ENCODE peak calls at places on chromosomes 16 and 17, in six cellular contexts. One of them, this sample, is unnamed.

GRCh38 chr17:8611135-8611534 is 19.4 kb downstream of the MYH10 start:
- DNase-seq in IMR-90: no peak
- DNase-seq in H1: no peak
- DNase-seq in neuronal stem cell: no peak
- DNase-seq in mesenchymal stem cell: peak; percentile 36
- DNase-seq in H9: no peak
- DNase-seq in this sample: peak; percentile 74

GRCh38 chr16:86142801-86143236 is 243.9 kb downstream of the IRF8 start:
- DNase-seq in H1: no peak
- DNase-seq in IMR-90: no peak
- DNase-seq in neuronal stem cell: no peak
- DNase-seq in H9: no peak
- DNase-seq in mesenchymal stem cell: no peak
- DNase-seq in this sample: no peak

GRCh38 chr17:81419333-81419885 is 24.2 kb downstream of the BAHCC1 start:
- DNase-seq in H1: no peak
- DNase-seq in IMR-90: peak; percentile 91
- DNase-seq in mesenchymal stem cell: peak; percentile 96
- DNase-seq in neuronal stem cell: no peak
- DNase-seq in H9: no peak
- DNase-seq in this sample: no peak

GRCh38 chr16:88393034-88393433 is 10.3 kb downstream of the ZNF469 start:
- DNase-seq in H9: no peak
- DNase-seq in IMR-90: no peak
- DNase-seq in mesenchymal stem cell: no peak
- DNase-seq in neuronal stem cell: no peak
- DNase-seq in H1: no peak
- DNase-seq in this sample: no peak

GRCh38 chr16:56715128-56715527 is 14.8 kb upstream of the NUP93 start:
- DNase-seq in IMR-90: no peak
- DNase-seq in H9: no peak
- DNase-seq in mesenchymal stem cell: no peak
- DNase-seq in H1: no peak
- DNase-seq in neuronal stem cell: no peak
- DNase-seq in this sample: no peak

GRCh38 chr16:50302472-50303005 is 36.2 kb downstream of the ADCY7 start:
- DNase-seq in neuronal stem cell: no peak
- DNase-seq in H1: no peak
- DNase-seq in mesenchymal stem cell: no peak
- DNase-seq in IMR-90: no peak
- DNase-seq in H9: no peak
- DNase-seq in this sample: no peak

GRCh38 chr17:12549499-12549901 is 116.2 kb upstream of the MYOCD start:
- DNase-seq in IMR-90: peak; percentile 72
- DNase-seq in neuronal stem cell: no peak
- DNase-seq in H9: no peak
- DNase-seq in H1: no peak
- DNase-seq in mesenchymal stem cell: peak; percentile 33
- DNase-seq in this sample: peak; percentile 34

GRCh38 chr17:45003877-45004276 is 35.8 kb upstream of the C1QL1 start:
- DNase-seq in neuronal stem cell: no peak
- DNase-seq in IMR-90: no peak
- DNase-seq in mesenchymal stem cell: no peak
- DNase-seq in H1: no peak
- DNase-seq in H9: no peak
- DNase-seq in this sample: no peak

GRCh38 chr17:76775021-76775420 is 37.1 kb downstream of the MFSD11 start:
- DNase-seq in H9: no peak
- DNase-seq in IMR-90: no peak
- DNase-seq in mesenchymal stem cell: no peak
- DNase-seq in H1: no peak
- DNase-seq in neuronal stem cell: no peak
- DNase-seq in this sample: no peak

GRCh38 chr17:57783338-57783742 is 38.2 kb upstream of the CCDC182 start:
- DNase-seq in H9: peak; percentile 96
- DNase-seq in H1: peak; percentile 99
- DNase-seq in neuronal stem cell: peak; percentile 84
- DNase-seq in mesenchymal stem cell: peak; percentile 44
- DNase-seq in IMR-90: peak; percentile 5
- DNase-seq in this sample: peak; percentile 18

GRCh38 chr16:28884045-28884444 is 5.8 kb downstream of the ATP2A1 start:
- DNase-seq in IMR-90: no peak
- DNase-seq in H9: no peak
- DNase-seq in H1: no peak
- DNase-seq in neuronal stem cell: no peak
- DNase-seq in mesenchymal stem cell: no peak
- DNase-seq in this sample: no peak

GRCh38 chr17:41579484-41580243 is 7.0 kb downstream of the KRT14 start:
- DNase-seq in IMR-90: peak; percentile 54
- DNase-seq in H9: peak; percentile 98
- DNase-seq in neuronal stem cell: peak; percentile 91
- DNase-seq in H1: peak; percentile 98
- DNase-seq in mesenchymal stem cell: peak; percentile 73
- DNase-seq in this sample: peak; percentile 97

GRCh38 chr17:76086384-76086783 is 7.4 kb downstream of the ZACN start:
- DNase-seq in IMR-90: no peak
- DNase-seq in H1: no peak
- DNase-seq in neuronal stem cell: no peak
- DNase-seq in mesenchymal stem cell: no peak
- DNase-seq in H9: no peak
- DNase-seq in this sample: no peak

GRCh38 chr17:58344047-58344790 is 7.8 kb downstream of the SUPT4H1 start:
- DNase-seq in mesenchymal stem cell: no peak
- DNase-seq in H1: no peak
- DNase-seq in H9: no peak
- DNase-seq in IMR-90: no peak
- DNase-seq in neuronal stem cell: no peak
- DNase-seq in this sample: peak; percentile 25

GRCh38 chr16:59192551-59193199 is 458.6 kb upstream of the GOT2 start:
- DNase-seq in mesenchymal stem cell: peak; percentile 6
- DNase-seq in IMR-90: peak; percentile 11
- DNase-seq in H9: peak; percentile 68
- DNase-seq in H1: peak; percentile 86
- DNase-seq in neuronal stem cell: peak; percentile 40
- DNase-seq in this sample: peak; percentile 6

GRCh38 chr16:50173318-50173717 is 20.2 kb downstream of the TENT4B start:
- DNase-seq in mesenchymal stem cell: no peak
- DNase-seq in H9: no peak
- DNase-seq in H1: no peak
- DNase-seq in IMR-90: peak; percentile 36
- DNase-seq in neuronal stem cell: no peak
- DNase-seq in this sample: no peak

GRCh38 chr17:81481815-81482505 is 30.6 kb downstream of the ACTG1 start:
- DNase-seq in IMR-90: no peak
- DNase-seq in neuronal stem cell: no peak
- DNase-seq in H9: no peak
- DNase-seq in H1: no peak
- DNase-seq in mesenchymal stem cell: no peak
- DNase-seq in this sample: no peak

GRCh38 chr16:4288148-4288921 is 15.5 kb upstream of the TFAP4 start:
- DNase-seq in H9: peak; percentile 89
- DNase-seq in neuronal stem cell: peak; percentile 72
- DNase-seq in IMR-90: peak; percentile 82
- DNase-seq in mesenchymal stem cell: peak; percentile 71
- DNase-seq in H1: peak; percentile 98
- DNase-seq in this sample: peak; percentile 95

GRCh38 chr17:82890926-82891678 is 51.3 kb upstream of the ZNF750 start:
- DNase-seq in mesenchymal stem cell: no peak
- DNase-seq in neuronal stem cell: no peak
- DNase-seq in IMR-90: no peak
- DNase-seq in H1: no peak
- DNase-seq in H9: no peak
- DNase-seq in this sample: no peak

GRCh38 chr17:69246726-69247375 is 18.2 kb upstream of the ABCA10 start:
- DNase-seq in IMR-90: peak; percentile 55
- DNase-seq in mesenchymal stem cell: peak; percentile 60
- DNase-seq in H1: no peak
- DNase-seq in neuronal stem cell: peak; percentile 31
- DNase-seq in H9: no peak
- DNase-seq in this sample: no peak

GRCh38 chr16:27291106-27291505 is 22.5 kb upstream of the NSMCE1 start:
- DNase-seq in neuronal stem cell: no peak
- DNase-seq in IMR-90: no peak
- DNase-seq in H9: no peak
- DNase-seq in mesenchymal stem cell: no peak
- DNase-seq in H1: no peak
- DNase-seq in this sample: no peak

GRCh38 chr16:84741351-84741791 is 41.6 kb downstream of the USP10 start:
- DNase-seq in neuronal stem cell: no peak
- DNase-seq in H9: no peak
- DNase-seq in H1: no peak
- DNase-seq in mesenchymal stem cell: peak; percentile 62
- DNase-seq in IMR-90: peak; percentile 69
- DNase-seq in this sample: no peak

GRCh38 chr16:57628008-57628781 is at the start of gene ADGRG1:
- DNase-seq in mesenchymal stem cell: peak; percentile 98
- DNase-seq in H9: peak; percentile 75
- DNase-seq in IMR-90: peak; percentile 97
- DNase-seq in H1: peak; percentile 72
- DNase-seq in neuronal stem cell: peak; percentile 69
- DNase-seq in this sample: peak; percentile 52

GRCh38 chr17:74429604-74430384 is 2.1 kb upstream of the GPRC5C start:
- DNase-seq in H9: peak; percentile 58
- DNase-seq in neuronal stem cell: no peak
- DNase-seq in mesenchymal stem cell: peak; percentile 26
- DNase-seq in H1: no peak
- DNase-seq in IMR-90: no peak
- DNase-seq in this sample: no peak

GRCh38 chr17:79018045-79018695 is 5.8 kb upstream of the C1QTNF1 start:
- DNase-seq in neuronal stem cell: no peak
- DNase-seq in H1: no peak
- DNase-seq in IMR-90: no peak
- DNase-seq in H9: no peak
- DNase-seq in mesenchymal stem cell: no peak
- DNase-seq in this sample: peak; percentile 72

GRCh38 chr17:22202702-22203101 is 510.4 kb downstream of the KCNJ18 start:
- DNase-seq in H9: no peak
- DNase-seq in mesenchymal stem cell: no peak
- DNase-seq in IMR-90: no peak
- DNase-seq in H1: no peak
- DNase-seq in neuronal stem cell: no peak
- DNase-seq in this sample: no peak
- H3K9me3 ChIP-seq in H9: no peaks in the 10 kb centered on the region
- H3K9me3 ChIP-seq in mesenchymal stem cell: no peaks in the 10 kb centered on the region
- H3K9me3 ChIP-seq in IMR-90: peaks cover 16% of the 10 kb centered on the region
- H3K9me3 ChIP-seq in H1: peaks cover 73% of the 10 kb centered on the region
- H3K9me3 ChIP-seq in neuronal stem cell: no peaks in the 10 kb centered on the region
- H3K9me3 ChIP-seq in this sample: peaks cover 10% of the 10 kb centered on the region

DNA sequence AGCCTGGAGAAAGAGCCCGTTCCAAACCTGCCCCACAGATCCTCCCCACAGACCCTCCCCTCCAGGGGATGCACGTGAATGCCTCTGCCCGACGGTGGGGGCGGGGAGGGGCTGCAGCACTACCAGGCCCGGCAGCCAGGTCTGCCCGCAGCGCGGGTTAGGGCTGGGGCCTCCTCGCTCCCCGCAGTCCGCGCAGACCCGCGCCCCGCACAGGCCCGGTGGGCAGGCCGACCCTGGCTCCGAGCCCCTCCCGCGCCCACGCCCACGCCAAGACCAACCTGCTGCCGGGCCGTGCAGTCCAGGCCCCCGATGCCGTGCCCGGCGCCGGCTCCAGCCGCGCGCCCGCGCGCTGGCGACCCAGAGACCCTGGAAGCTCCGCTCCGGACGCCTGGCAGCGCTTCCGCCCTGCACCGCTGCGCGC is at the start of gene RPUSD1:
- DNase-seq in IMR-90: no peak
- DNase-seq in neuronal stem cell: no peak
- DNase-seq in mesenchymal stem cell: peak; percentile 24
- DNase-seq in H9: no peak
- DNase-seq in H1: peak; percentile 71
- DNase-seq in this sample: no peak
- H2BK5ac ChIP-seq in IMR-90: peak within 1 kb of the TSS; percentile 72
- H2BK5ac ChIP-seq in neuronal stem cell: no peak within 1 kb of the TSS
- H2BK5ac ChIP-seq in mesenchymal stem cell: no peak within 1 kb of the TSS
- H2BK5ac ChIP-seq in H9: no peak within 1 kb of the TSS
- H2BK5ac ChIP-seq in H1: peak within 1 kb of the TSS; percentile 52
- H2BK5ac ChIP-seq in this sample: no peak within 1 kb of the TSS

GRCh38 chr16:2786061-2786825 is 1.1 kb downstream of the PRSS33 start:
- DNase-seq in H1: no peak
- DNase-seq in mesenchymal stem cell: no peak
- DNase-seq in H9: peak; percentile 25
- DNase-seq in IMR-90: no peak
- DNase-seq in neuronal stem cell: no peak
- DNase-seq in this sample: no peak

GRCh38 chr16:2785101-2785991 is 2.0 kb downstream of the PRSS33 start:
- DNase-seq in neuronal stem cell: no peak
- DNase-seq in H9: peak; percentile 45
- DNase-seq in IMR-90: no peak
- DNase-seq in mesenchymal stem cell: no peak
- DNase-seq in H1: no peak
- DNase-seq in this sample: no peak

GRCh38 chr16:2786826-2787151 is 571 bp downstream of the PRSS33 start:
- DNase-seq in IMR-90: no peak
- DNase-seq in neuronal stem cell: no peak
- DNase-seq in H1: no peak
- DNase-seq in mesenchymal stem cell: no peak
- DNase-seq in H9: no peak
- DNase-seq in this sample: no peak

GRCh38 chr16:2787406-2787805 is at the start of gene PRSS33:
- DNase-seq in neuronal stem cell: no peak
- DNase-seq in mesenchymal stem cell: no peak
- DNase-seq in H1: no peak
- DNase-seq in IMR-90: no peak
- DNase-seq in H9: peak; percentile 23
- DNase-seq in this sample: no peak

DNA sequence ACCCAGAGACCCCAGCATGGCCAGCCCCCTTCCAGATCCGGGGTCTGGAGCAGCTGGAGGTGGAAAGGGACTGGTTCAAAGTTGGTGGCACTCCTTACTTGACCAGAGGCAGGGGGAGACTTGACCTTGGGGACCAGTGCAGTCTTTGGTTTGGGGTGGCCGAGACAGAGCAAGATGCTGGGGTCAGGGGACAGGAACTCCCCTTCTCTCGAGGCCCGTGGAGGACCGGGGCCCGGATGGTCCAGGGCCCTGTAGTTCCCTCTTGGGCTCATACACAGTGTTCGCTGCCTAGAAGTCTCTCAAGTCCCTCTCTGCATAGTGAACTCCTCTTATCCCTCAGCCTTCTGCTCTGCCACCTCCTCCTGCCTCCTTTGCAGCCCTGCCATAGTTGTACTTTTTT is 601 bp upstream of the PRSS33 start:
- DNase-seq in H9: no peak
- DNase-seq in mesenchymal stem cell: no peak
- DNase-seq in neuronal stem cell: no peak
- DNase-seq in IMR-90: no peak
- DNase-seq in H1: no peak
- DNase-seq in this sample: no peak
- H2BK120ac ChIP-seq in H9: no peak overlapping the region
- H2BK120ac ChIP-seq in mesenchymal stem cell: no peak overlapping the region
- H2BK120ac ChIP-seq in neuronal stem cell: peak overlapping the region; percentile 67
- H2BK120ac ChIP-seq in IMR-90: no peak overlapping the region
- H2BK120ac ChIP-seq in H1: no peak overlapping the region
- H2BK120ac ChIP-seq in this sample: no peak overlapping the region

DNA sequence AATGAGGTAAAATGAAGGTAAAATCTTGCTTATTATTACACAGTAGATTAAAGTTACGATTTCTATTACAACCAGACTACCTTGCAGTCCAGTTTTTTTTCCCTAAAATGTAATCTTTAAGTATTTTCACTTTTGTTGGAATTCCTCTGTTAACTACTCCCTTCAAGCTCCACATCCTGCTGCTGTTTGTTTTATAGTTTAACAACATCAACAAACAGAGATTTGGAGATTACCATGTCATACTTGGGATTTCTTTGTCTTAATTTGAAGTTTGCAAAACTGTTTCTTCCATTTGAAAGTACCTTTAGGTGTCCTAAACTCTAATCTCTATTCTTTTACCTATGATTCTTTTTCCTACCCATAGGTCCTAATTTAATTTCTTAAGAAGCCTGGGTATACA is 83.3 kb downstream of the ABHD15 start:
- DNase-seq in H1: no peak
- DNase-seq in IMR-90: no peak
- DNase-seq in neuronal stem cell: no peak
- DNase-seq in H9: no peak
- DNase-seq in mesenchymal stem cell: peak; percentile 45
- DNase-seq in this sample: no peak
- H3K9me3 ChIP-seq in H1: no peaks in the 10 kb centered on the region
- H3K9me3 ChIP-seq in IMR-90: no peaks in the 10 kb centered on the region
- H3K9me3 ChIP-seq in neuronal stem cell: no peaks in the 10 kb centered on the region
- H3K9me3 ChIP-seq in H9: no peaks in the 10 kb centered on the region
- H3K9me3 ChIP-seq in mesenchymal stem cell: no peaks in the 10 kb centered on the region
- H3K9me3 ChIP-seq in this sample: no peaks in the 10 kb centered on the region

This sample was measured in trophoblast cell.